ENCODE peak calls at places on chromosomes 12 and 14, in seven cellular contexts. One of them, this sample, is unnamed.

GRCh38 chr14:53265025-53265424 is 111.9 kb upstream of the DDHD1 start:
- DNase-seq in Karpas-422: no peak
- DNase-seq in NCI-H1105: no peak
- DNase-seq in mesendoderm: peak; percentile 59
- DNase-seq in amniotic stem cell: no peak
- DNase-seq in fibroblast of the aortic adventitia: no peak
- DNase-seq in BJ: no peak
- DNase-seq in this sample: no peak

GRCh38 chr12:28780096-28780495 is 369.0 kb upstream of the FAR2 start:
- DNase-seq in Karpas-422: no peak
- DNase-seq in NCI-H1105: no peak
- DNase-seq in mesendoderm: no peak
- DNase-seq in amniotic stem cell: no peak
- DNase-seq in fibroblast of the aortic adventitia: peak; percentile 32
- DNase-seq in BJ: no peak
- DNase-seq in this sample: no peak

GRCh38 chr12:124740691-124741137 is 123.0 kb downstream of the SCARB1 start:
- DNase-seq in Karpas-422: no peak
- DNase-seq in NCI-H1105: no peak
- DNase-seq in mesendoderm: peak; percentile 65
- DNase-seq in amniotic stem cell: no peak
- DNase-seq in fibroblast of the aortic adventitia: no peak
- DNase-seq in BJ: no peak
- DNase-seq in this sample: peak; percentile 93

GRCh38 chr14:66746316-66747006 is 238.5 kb downstream of the GPHN start:
- DNase-seq in Karpas-422: peak; percentile 61
- DNase-seq in NCI-H1105: no peak
- DNase-seq in mesendoderm: peak; percentile 54
- DNase-seq in amniotic stem cell: peak; percentile 1
- DNase-seq in fibroblast of the aortic adventitia: peak; percentile 70
- DNase-seq in BJ: no peak
- DNase-seq in this sample: no peak

GRCh38 chr12:93373847-93374723 is 3.6 kb upstream of the NUDT4 start:
- DNase-seq in Karpas-422: no peak
- DNase-seq in NCI-H1105: no peak
- DNase-seq in mesendoderm: peak; percentile 46
- DNase-seq in amniotic stem cell: no peak
- DNase-seq in fibroblast of the aortic adventitia: no peak
- DNase-seq in BJ: no peak
- DNase-seq in this sample: no peak

GRCh38 chr12:4483885-4484823 is 38.5 kb upstream of the FGF6 start:
- DNase-seq in Karpas-422: no peak
- DNase-seq in NCI-H1105: peak; percentile 8
- DNase-seq in mesendoderm: no peak
- DNase-seq in amniotic stem cell: no peak
- DNase-seq in fibroblast of the aortic adventitia: no peak
- DNase-seq in BJ: no peak
- DNase-seq in this sample: no peak

GRCh38 chr12:32051511-32052299 is 54.9 kb upstream of the BICD1 start:
- DNase-seq in Karpas-422: no peak
- DNase-seq in NCI-H1105: no peak
- DNase-seq in mesendoderm: peak; percentile 47
- DNase-seq in amniotic stem cell: peak; percentile 87
- DNase-seq in fibroblast of the aortic adventitia: peak; percentile 88
- DNase-seq in BJ: peak; percentile 87
- DNase-seq in this sample: no peak

GRCh38 chr12:62640910-62641448 is 174.4 kb downstream of the MON2 start:
- DNase-seq in Karpas-422: no peak
- DNase-seq in NCI-H1105: no peak
- DNase-seq in mesendoderm: peak; percentile 70
- DNase-seq in amniotic stem cell: no peak
- DNase-seq in fibroblast of the aortic adventitia: no peak
- DNase-seq in BJ: no peak
- DNase-seq in this sample: no peak

GRCh38 chr12:22924391-22924790 is 299.4 kb downstream of the ETNK1 start:
- DNase-seq in Karpas-422: no peak
- DNase-seq in NCI-H1105: no peak
- DNase-seq in mesendoderm: peak; percentile 95
- DNase-seq in amniotic stem cell: no peak
- DNase-seq in fibroblast of the aortic adventitia: no peak
- DNase-seq in BJ: no peak
- DNase-seq in this sample: no peak

GRCh38 chr12:47095446-47096236 is 15.9 kb upstream of the AMIGO2 start:
- DNase-seq in Karpas-422: no peak
- DNase-seq in NCI-H1105: no peak
- DNase-seq in mesendoderm: no peak
- DNase-seq in amniotic stem cell: no peak
- DNase-seq in fibroblast of the aortic adventitia: peak; percentile 78
- DNase-seq in BJ: peak; percentile 73
- DNase-seq in this sample: no peak

GRCh38 chr12:50765325-50765911 is 1.5 kb downstream of the ATF1 start:
- DNase-seq in Karpas-422: peak; percentile 75
- DNase-seq in NCI-H1105: no peak
- DNase-seq in mesendoderm: peak; percentile 72
- DNase-seq in amniotic stem cell: peak; percentile 28
- DNase-seq in fibroblast of the aortic adventitia: peak; percentile 60
- DNase-seq in BJ: peak; percentile 14
- DNase-seq in this sample: peak; percentile 40

GRCh38 chr14:53193193-53193592 is 40.1 kb upstream of the DDHD1 start:
- DNase-seq in Karpas-422: no peak
- DNase-seq in NCI-H1105: no peak
- DNase-seq in mesendoderm: no peak
- DNase-seq in amniotic stem cell: no peak
- DNase-seq in fibroblast of the aortic adventitia: peak; percentile 39
- DNase-seq in BJ: no peak
- DNase-seq in this sample: no peak

GRCh38 chr14:51849095-51849494 is 11.3 kb upstream of the GNG2 start:
- DNase-seq in Karpas-422: no peak
- DNase-seq in NCI-H1105: no peak
- DNase-seq in mesendoderm: no peak
- DNase-seq in amniotic stem cell: no peak
- DNase-seq in fibroblast of the aortic adventitia: no peak
- DNase-seq in BJ: no peak
- DNase-seq in this sample: no peak

GRCh38 chr12:52570511-52570910 is 3.1 kb downstream of the KRT74 start:
- DNase-seq in Karpas-422: no peak
- DNase-seq in NCI-H1105: no peak
- DNase-seq in mesendoderm: no peak
- DNase-seq in amniotic stem cell: no peak
- DNase-seq in fibroblast of the aortic adventitia: no peak
- DNase-seq in BJ: no peak
- DNase-seq in this sample: no peak

GRCh38 chr14:65975865-65976264 is 510.3 kb upstream of the CCDC196 start:
- DNase-seq in Karpas-422: no peak
- DNase-seq in NCI-H1105: no peak
- DNase-seq in mesendoderm: no peak
- DNase-seq in amniotic stem cell: no peak
- DNase-seq in fibroblast of the aortic adventitia: no peak
- DNase-seq in BJ: no peak
- DNase-seq in this sample: no peak

GRCh38 chr12:6295187-6295811 is 15.2 kb upstream of the PLEKHG6 start:
- DNase-seq in Karpas-422: no peak
- DNase-seq in NCI-H1105: no peak
- DNase-seq in mesendoderm: peak; percentile 97
- DNase-seq in amniotic stem cell: peak; percentile 67
- DNase-seq in fibroblast of the aortic adventitia: peak; percentile 81
- DNase-seq in BJ: peak; percentile 85
- DNase-seq in this sample: no peak

GRCh38 chr12:25387136-25388050 is 136.7 kb upstream of the KRAS start:
- DNase-seq in Karpas-422: peak; percentile 96
- DNase-seq in NCI-H1105: peak; percentile 88
- DNase-seq in mesendoderm: peak; percentile 90
- DNase-seq in amniotic stem cell: peak; percentile 86
- DNase-seq in fibroblast of the aortic adventitia: peak; percentile 96
- DNase-seq in BJ: peak; percentile 44
- DNase-seq in this sample: no peak

GRCh38 chr12:9870311-9870866 is 1.2 kb upstream of the CLEC2B start:
- DNase-seq in Karpas-422: no peak
- DNase-seq in NCI-H1105: no peak
- DNase-seq in mesendoderm: no peak
- DNase-seq in amniotic stem cell: no peak
- DNase-seq in fibroblast of the aortic adventitia: peak; percentile 8
- DNase-seq in BJ: no peak
- DNase-seq in this sample: no peak

GRCh38 chr14:78414172-78414571 is 244.0 kb downstream of the NRXN3 start:
- DNase-seq in Karpas-422: no peak
- DNase-seq in NCI-H1105: no peak
- DNase-seq in mesendoderm: no peak
- DNase-seq in amniotic stem cell: no peak
- DNase-seq in fibroblast of the aortic adventitia: no peak
- DNase-seq in BJ: no peak
- DNase-seq in this sample: no peak

GRCh38 chr12:96257550-96258392 is 63.6 kb downstream of the ELK3 start:
- DNase-seq in Karpas-422: no peak
- DNase-seq in NCI-H1105: no peak
- DNase-seq in mesendoderm: no peak
- DNase-seq in amniotic stem cell: no peak
- DNase-seq in fibroblast of the aortic adventitia: peak; percentile 42
- DNase-seq in BJ: no peak
- DNase-seq in this sample: no peak

GRCh38 chr12:117042171-117042809 is 56.9 kb downstream of the TESC start:
- DNase-seq in Karpas-422: no peak
- DNase-seq in NCI-H1105: no peak
- DNase-seq in mesendoderm: peak; percentile 59
- DNase-seq in amniotic stem cell: no peak
- DNase-seq in fibroblast of the aortic adventitia: peak; percentile 35
- DNase-seq in BJ: no peak
- DNase-seq in this sample: no peak

GRCh38 chr12:114682920-114683708 is 861 bp downstream of the TBX3 start:
- DNase-seq in Karpas-422: no peak
- DNase-seq in NCI-H1105: peak; percentile 22
- DNase-seq in mesendoderm: peak; percentile 33
- DNase-seq in amniotic stem cell: no peak
- DNase-seq in fibroblast of the aortic adventitia: peak; percentile 47
- DNase-seq in BJ: no peak
- DNase-seq in this sample: no peak

GRCh38 chr12:81450920-81451739 is 308.0 kb downstream of the PPFIA2 start:
- DNase-seq in Karpas-422: peak; percentile 68
- DNase-seq in NCI-H1105: peak; percentile 19
- DNase-seq in mesendoderm: peak; percentile 93
- DNase-seq in amniotic stem cell: peak; percentile 72
- DNase-seq in fibroblast of the aortic adventitia: peak; percentile 72
- DNase-seq in BJ: no peak
- DNase-seq in this sample: no peak

GRCh38 chr14:53325176-53325806 is 172.2 kb upstream of the DDHD1 start:
- DNase-seq in Karpas-422: peak; percentile 65
- DNase-seq in NCI-H1105: no peak
- DNase-seq in mesendoderm: peak; percentile 65
- DNase-seq in amniotic stem cell: no peak
- DNase-seq in fibroblast of the aortic adventitia: peak; percentile 26
- DNase-seq in BJ: no peak
- DNase-seq in this sample: no peak

GRCh38 chr14:90785474-90785873 is 30.8 kb downstream of the TTC7B start:
- DNase-seq in Karpas-422: no peak
- DNase-seq in NCI-H1105: no peak
- DNase-seq in mesendoderm: peak; percentile 73
- DNase-seq in amniotic stem cell: no peak
- DNase-seq in fibroblast of the aortic adventitia: no peak
- DNase-seq in BJ: no peak
- DNase-seq in this sample: no peak

GRCh38 chr12:18990866-18991265 is 138.7 kb upstream of the PLEKHA5 start:
- DNase-seq in Karpas-422: no peak
- DNase-seq in NCI-H1105: no peak
- DNase-seq in mesendoderm: no peak
- DNase-seq in amniotic stem cell: no peak
- DNase-seq in fibroblast of the aortic adventitia: no peak
- DNase-seq in BJ: no peak
- DNase-seq in this sample: no peak

GRCh38 chr12:109621864-109622485 is 48.4 kb downstream of the MVK start:
- DNase-seq in Karpas-422: no peak
- DNase-seq in NCI-H1105: peak; percentile 78
- DNase-seq in mesendoderm: no peak
- DNase-seq in amniotic stem cell: no peak
- DNase-seq in fibroblast of the aortic adventitia: no peak
- DNase-seq in BJ: no peak
- DNase-seq in this sample: no peak

GRCh38 chr12:111469406-111469805 is 63.7 kb downstream of the SH2B3 start:
- DNase-seq in Karpas-422: no peak
- DNase-seq in NCI-H1105: no peak
- DNase-seq in mesendoderm: no peak
- DNase-seq in amniotic stem cell: no peak
- DNase-seq in fibroblast of the aortic adventitia: peak; percentile 42
- DNase-seq in BJ: no peak
- DNase-seq in this sample: no peak

GRCh38 chr12:117494833-117495714 is 133.6 kb upstream of the NOS1 start:
- DNase-seq in Karpas-422: no peak
- DNase-seq in NCI-H1105: peak; percentile 82
- DNase-seq in mesendoderm: peak; percentile 49
- DNase-seq in amniotic stem cell: no peak
- DNase-seq in fibroblast of the aortic adventitia: no peak
- DNase-seq in BJ: no peak
- DNase-seq in this sample: no peak

This sample was measured in 8988T.